ENCODE peak calls at places on chromosomes 12 and 14, in nine cellular contexts. D is neuronal stem cell, O is heart right ventricle, W is colonic mucosa, R is WERI-Rb-1, Y is astrocyte, Q is prostate gland, C is IMR-90, M is hepatocyte. F is an unnamed sample.

GRCh38 chr12:113387631-113388030 is 16.1 kb downstream of the SDS start:
- DNase-seq in D (no peak), O (no peak), W (no peak), R (no peak), Y (no peak), Q (no peak), C (no peak), M (no peak), F (no peak)

GRCh38 chr12:59425798-59426197 is 170.0 kb upstream of the SLC16A7 start:
- DNase-seq in D (no peak), O (no peak), W (no peak), R (no peak), Y (no peak), Q (no peak), C (no peak), M (no peak), F (no peak)

GRCh38 chr12:132554857-132555630 is 55.3 kb downstream of the LRCOL1 start:
- DNase-seq in D (no peak), O (no peak), W (no peak), R (peak), Y (no peak), Q (no peak), C (no peak), M (no peak), F (no peak)

GRCh38 chr12:119177056-119177325 is 1.7 kb upstream of the HSPB8 start:
- DNase-seq in D (no peak), O (no peak), W (no peak), R (no peak), Y (no peak), Q (no peak), C (no peak), M (no peak), F (no peak)

GRCh38 chr14:99441157-99441870 is 39.3 kb downstream of the SETD3 start:
- DNase-seq in D (no peak), O (no peak), W (no peak), R (peak), Y (no peak), Q (no peak), C (no peak), M (peak), F (no peak)

GRCh38 chr12:114355389-114356088 is 50.4 kb downstream of the TBX5 start:
- DNase-seq in D (no peak), O (peak), W (no peak), R (peak), Y (no peak), Q (no peak), C (no peak), M (peak), F (no peak)

GRCh38 chr14:32201816-32202467 is at the start of gene RNU6-7:
- DNase-seq in D (peak), O (peak), W (peak), R (peak), Y (peak), Q (no peak), C (peak), M (peak), F (no peak)

GRCh38 chr14:35727764-35728163 is 81.3 kb downstream of the RALGAPA1 start:
- DNase-seq in D (no peak), O (no peak), W (no peak), R (no peak), Y (no peak), Q (no peak), C (no peak), M (no peak), F (no peak)

GRCh38 chr14:49623941-49624806 is 3.6 kb downstream of the MGAT2 start:
- DNase-seq in D (no peak), O (no peak), W (peak), R (no peak), Y (no peak), Q (no peak), C (no peak), M (peak), F (no peak)

GRCh38 chr12:80763874-80764273 is 47.2 kb downstream of the MYF5 start:
- DNase-seq in D (peak), O (no peak), W (no peak), R (peak), Y (peak), Q (no peak), C (peak), M (peak), F (no peak)

GRCh38 chr12:51013441-51013840 is 12.7 kb downstream of the SLC11A2 start:
- DNase-seq in D (no peak), O (no peak), W (no peak), R (no peak), Y (no peak), Q (no peak), C (no peak), M (no peak), F (no peak)

GRCh38 chr12:49331360-49332222 is 5.4 kb downstream of the C1QL4 start:
- DNase-seq in D (no peak), O (peak), W (peak), R (peak), Y (peak), Q (peak), C (peak), M (peak), F (peak)

GRCh38 chr12:41234672-41235071 is 46.6 kb downstream of the PDZRN4 start:
- DNase-seq in D (no peak), O (no peak), W (no peak), R (no peak), Y (no peak), Q (no peak), C (no peak), M (no peak), F (no peak)

GRCh38 chr12:64457036-64457435 is 5.1 kb downstream of the TBK1 start:
- DNase-seq in D (no peak), O (no peak), W (peak), R (no peak), Y (no peak), Q (no peak), C (peak), M (peak), F (no peak)

GRCh38 chr14:95439881-95440280 is 76.6 kb downstream of the SYNE3 start:
- DNase-seq in D (no peak), O (no peak), W (no peak), R (no peak), Y (no peak), Q (no peak), C (no peak), M (no peak), F (no peak)

GRCh38 chr14:20612403-20612802 is 21.2 kb upstream of the RNASE12 start:
- DNase-seq in D (no peak), O (no peak), W (no peak), R (no peak), Y (no peak), Q (no peak), C (no peak), M (no peak), F (no peak)

GRCh38 chr12:122203301-122203967 is at the start of gene B3GNT4:
- DNase-seq in D (no peak), O (peak), W (peak), R (peak), Y (peak), Q (peak), C (peak), M (peak), F (no peak)

GRCh38 chr14:61860294-61860918 is 98.2 kb downstream of the SNAPC1 start:
- DNase-seq in D (peak), O (no peak), W (peak), R (peak), Y (peak), Q (no peak), C (peak), M (peak), F (no peak)

GRCh38 chr12:31578632-31579031 is 12.3 kb downstream of the DENND5B start:
- DNase-seq in D (no peak), O (no peak), W (no peak), R (no peak), Y (peak), Q (no peak), C (peak), M (no peak), F (no peak)

GRCh38 chr14:55073856-55074255 is 22.4 kb downstream of the MAPK1IP1L start:
- DNase-seq in D (no peak), O (no peak), W (no peak), R (no peak), Y (peak), Q (no peak), C (peak), M (no peak), F (no peak)

GRCh38 chr14:67474366-67474765 is 14.2 kb downstream of the TMEM229B start:
- DNase-seq in D (no peak), O (no peak), W (no peak), R (no peak), Y (no peak), Q (no peak), C (no peak), M (no peak), F (no peak)

DNA sequence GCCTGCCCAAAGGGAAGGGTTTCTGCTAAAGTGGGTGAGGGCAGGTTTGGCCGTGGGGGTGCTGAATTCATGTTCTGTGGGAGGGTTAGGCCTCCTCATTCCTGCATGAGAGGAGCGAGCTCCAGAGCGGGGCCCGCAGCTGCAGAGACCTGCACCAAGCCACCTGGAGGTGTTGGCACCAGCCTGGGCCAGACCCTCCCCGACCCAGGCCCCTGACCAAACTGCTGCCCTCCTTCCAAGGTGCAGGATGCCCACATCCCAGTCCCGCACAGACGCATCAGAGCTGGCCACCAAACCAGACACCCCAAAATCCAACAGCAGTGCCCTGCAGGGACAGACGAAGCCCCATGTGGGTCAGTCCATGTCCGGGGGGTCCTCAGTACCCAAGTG is 10.6 kb downstream of the ADSS1 start:
- DNase-seq in D (no peak), O (peak), W (no peak), R (no peak), Y (no peak), Q (no peak), C (no peak), M (no peak), F (no peak)
- H3K27ac ChIP-seq in D (no peak), O (peak), W (no peak), R (no peak), Y (no peak), Q (no peak), C (no peak), M (no peak), F (no peak)

GRCh38 chr12:54586620-54587019 is 1.8 kb downstream of the PPP1R1A start:
- DNase-seq in D (no peak), O (no peak), W (no peak), R (no peak), Y (no peak), Q (no peak), C (no peak), M (no peak), F (no peak)

GRCh38 chr12:54585243-54585642 is 3.2 kb downstream of the PPP1R1A start:
- DNase-seq in D (no peak), O (no peak), W (no peak), R (no peak), Y (no peak), Q (no peak), C (no peak), M (no peak), F (no peak)

GRCh38 chr12:54588110-54588831 is at the start of gene PPP1R1A:
- DNase-seq in D (peak), O (peak), W (no peak), R (peak), Y (no peak), Q (no peak), C (no peak), M (peak), F (peak)

GRCh38 chr12:54588892-54589291 is 433 bp upstream of the PPP1R1A start:
- DNase-seq in D (no peak), O (no peak), W (no peak), R (no peak), Y (no peak), Q (no peak), C (no peak), M (no peak), F (no peak)

DNA sequence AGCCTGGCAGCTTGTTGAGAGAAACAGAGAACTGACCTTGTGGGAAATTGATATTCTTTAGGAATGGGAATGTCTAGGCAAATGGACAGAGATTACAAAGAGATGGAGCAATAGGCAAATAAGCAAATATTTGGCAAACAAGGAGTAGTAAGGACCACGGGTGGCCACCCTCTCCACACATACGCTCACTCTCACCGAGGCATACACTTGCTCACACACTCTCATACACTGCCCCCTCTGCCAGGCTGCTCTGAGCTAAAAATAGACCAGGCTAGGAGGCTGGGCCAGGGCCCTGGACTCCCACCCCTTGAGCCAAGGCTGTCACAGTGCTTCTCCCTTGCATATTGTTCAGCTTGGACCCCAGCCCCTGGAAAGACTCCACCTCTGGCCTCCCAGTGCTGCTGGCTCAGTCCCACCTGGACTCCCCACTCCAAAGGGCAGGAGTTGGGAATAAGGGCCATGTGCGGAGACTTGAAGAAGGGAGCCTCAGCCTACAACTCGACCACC is 1.1 kb downstream of the PPP1R1A start:
- DNase-seq in D (no peak), O (peak), W (no peak), R (no peak), Y (no peak), Q (no peak), C (no peak), M (peak), F (no peak)
- H3K27ac ChIP-seq in D (no peak), O (no peak), W (no peak), R (no peak), Y (no peak), Q (no peak), C (no peak), M (no peak), F (no peak)

DNA sequence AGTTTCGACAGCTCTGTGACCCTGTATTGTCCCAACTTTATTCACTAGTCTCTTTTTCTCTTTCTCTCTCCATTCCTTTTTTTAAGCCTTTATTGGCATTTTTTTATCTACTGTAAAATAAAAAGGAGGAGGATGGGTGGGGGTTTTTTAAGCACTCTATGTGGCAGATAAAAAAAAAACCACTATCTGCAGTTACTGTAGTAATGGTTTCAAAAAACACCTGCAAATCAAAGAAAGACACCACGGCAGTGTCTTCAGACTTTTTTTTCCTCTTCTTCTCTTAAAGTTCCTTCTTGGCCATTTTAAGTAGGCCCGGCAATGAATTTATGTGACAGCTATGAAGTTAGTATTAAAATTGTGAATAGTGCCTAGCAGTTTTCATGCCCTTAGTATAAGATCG is 1.4 kb downstream of the C12orf42 start:
- DNase-seq in D (no peak), O (no peak), W (no peak), R (no peak), Y (no peak), Q (no peak), C (no peak), M (no peak), F (no peak)
- H3K27ac ChIP-seq in D (no peak), O (no peak), W (no peak), R (no peak), Y (no peak), Q (no peak), C (no peak), M (no peak), F (no peak)

GRCh38 chr12:1591543-1591942 is 2.8 kb downstream of the FBXL14 start:
- DNase-seq in D (no peak), O (no peak), W (no peak), R (no peak), Y (no peak), Q (no peak), C (peak), M (no peak), F (no peak)
- H3K27ac ChIP-seq in D (peak), O (peak), W (peak), R (no peak), Y (peak), Q (no peak), C (peak), M (no peak), F (peak)

DNA sequence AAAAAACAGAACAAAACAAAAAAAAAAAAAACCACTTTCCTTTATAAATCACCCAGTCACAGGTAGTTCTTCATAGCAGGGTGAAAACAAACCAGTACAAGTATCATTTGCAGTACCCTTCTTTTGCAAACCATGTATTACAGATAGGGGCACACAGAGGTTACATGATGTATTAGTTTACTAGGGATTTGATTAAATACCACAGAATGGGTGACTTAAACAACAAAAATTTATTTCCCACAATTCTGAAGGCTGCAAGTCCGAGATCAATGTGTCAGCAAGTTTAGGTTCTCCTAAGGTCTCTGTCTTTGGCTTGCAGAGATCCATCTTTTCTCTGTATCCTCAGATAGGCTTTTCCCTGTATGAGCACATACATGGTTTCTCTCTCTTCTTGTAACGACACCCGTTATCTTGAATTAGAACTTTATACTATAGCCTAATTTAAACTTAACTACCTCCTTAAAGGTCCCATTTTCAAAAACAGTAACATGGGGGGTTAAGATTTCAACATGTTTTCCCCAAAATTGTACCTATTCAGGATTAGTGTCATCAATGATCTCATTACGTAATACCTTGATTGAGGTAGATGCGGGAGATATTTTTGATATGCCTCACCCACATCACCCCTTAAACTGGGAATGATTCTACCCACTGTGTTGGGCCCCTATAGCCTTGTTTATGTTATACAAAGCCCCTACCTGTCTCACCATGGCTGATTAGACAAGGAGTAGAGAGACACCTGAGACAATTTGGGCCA is 3.5 kb upstream of the CEP128 start:
- DNase-seq in D (no peak), O (no peak), W (no peak), R (no peak), Y (no peak), Q (no peak), C (no peak), M (no peak), F (no peak)
- H3K27ac ChIP-seq in D (no peak), O (no peak), W (no peak), R (no peak), Y (no peak), Q (no peak), C (no peak), M (no peak), F (no peak)

GRCh38 chr12:14958361-14959125 is 2.9 kb downstream of the ARHGDIB start:
- DNase-seq in D (no peak), O (no peak), W (no peak), R (no peak), Y (no peak), Q (no peak), C (no peak), M (no peak), F (no peak)

GRCh38 chr12:14954269-14954668 is 7.1 kb downstream of the ARHGDIB start:
- DNase-seq in D (no peak), O (no peak), W (no peak), R (no peak), Y (no peak), Q (no peak), C (no peak), M (no peak), F (no peak)

GRCh38 chr12:14953752-14954151 is 7.6 kb downstream of the ARHGDIB start:
- DNase-seq in D (no peak), O (no peak), W (no peak), R (no peak), Y (no peak), Q (no peak), C (no peak), M (no peak), F (no peak)

GRCh38 chr12:14957769-14958168 is 3.6 kb downstream of the ARHGDIB start:
- DNase-seq in D (no peak), O (no peak), W (no peak), R (no peak), Y (no peak), Q (no peak), C (no peak), M (no peak), F (no peak)

GRCh38 chr12:14955876-14956811 is 5.3 kb downstream of the ARHGDIB start:
- DNase-seq in D (no peak), O (no peak), W (no peak), R (peak), Y (no peak), Q (no peak), C (no peak), M (no peak), F (no peak)
- H3K27ac ChIP-seq in D (no peak), O (peak), W (peak), R (no peak), Y (no peak), Q (no peak), C (no peak), M (no peak), F (no peak)

GRCh38 chr12:67832155-67832554 is 157.1 kb upstream of the IFNG-AS1 start:
- DNase-seq in D (no peak), O (no peak), W (no peak), R (no peak), Y (no peak), Q (no peak), C (no peak), M (no peak), F (no peak)
- H3K27ac ChIP-seq in D (no peak), O (no peak), W (no peak), R (no peak), Y (no peak), Q (no peak), C (no peak), M (no peak), F (no peak)

GRCh38 chr14:74083161-74083560 is 1.1 kb downstream of the ALDH6A1 start:
- DNase-seq in D (no peak), O (no peak), W (no peak), R (no peak), Y (no peak), Q (no peak), C (peak), M (peak), F (no peak)

GRCh38 chr14:74085828-74086227 is 1.1 kb downstream of the LIN52 start:
- DNase-seq in D (no peak), O (no peak), W (no peak), R (no peak), Y (no peak), Q (no peak), C (no peak), M (peak), F (no peak)

GRCh38 chr14:74084277-74085046 is at the start of the genes ALDH6A1 and LIN52:
- DNase-seq in D (peak), O (peak), W (peak), R (peak), Y (peak), Q (peak), C (peak), M (peak), F (peak)

GRCh38 chr14:74083784-74084276 is 423 bp downstream of the ALDH6A1 start:
- DNase-seq in D (no peak), O (no peak), W (no peak), R (no peak), Y (no peak), Q (no peak), C (no peak), M (peak), F (no peak)

DNA sequence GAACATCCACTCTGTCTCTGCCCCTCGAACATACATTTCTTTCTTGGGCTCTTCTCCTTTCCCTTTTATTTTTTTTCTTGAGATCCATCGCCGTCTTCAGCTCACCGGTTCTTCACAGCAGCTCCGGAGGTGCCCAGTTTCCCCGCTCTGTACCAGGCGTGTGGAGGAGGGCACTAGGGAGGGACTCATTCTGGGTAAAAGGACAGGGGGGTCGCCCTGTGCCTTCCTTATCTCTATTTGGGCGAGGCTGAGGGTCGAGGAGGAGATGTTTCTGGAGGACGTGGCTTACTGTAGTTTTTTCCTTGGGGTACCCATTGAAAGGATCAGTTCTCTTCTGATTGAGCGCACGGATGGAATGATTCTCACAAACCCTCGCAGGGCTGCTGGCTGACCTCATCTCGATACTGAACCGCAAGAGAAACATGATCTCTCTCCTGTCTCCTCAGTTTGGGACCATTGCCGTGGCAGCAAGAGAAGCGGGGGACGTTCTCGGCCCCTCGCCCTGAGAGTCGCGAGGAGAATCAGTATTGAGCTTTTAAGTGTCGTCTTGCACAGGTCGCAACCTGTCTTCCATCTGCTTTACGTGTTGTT is 386 bp downstream of the LIN52 start:
- DNase-seq in D (peak), O (no peak), W (no peak), R (no peak), Y (peak), Q (no peak), C (peak), M (peak), F (no peak)
- H3K27ac ChIP-seq in D (peak), O (peak), W (peak), R (peak), Y (peak), Q (peak), C (peak), M (peak), F (peak)

F was measured in substantia nigra.